ENCODE peak calls at places on chromosomes 16 and 17, in four cellular contexts. L, X, Q and T are unnamed samples.

GRCh38 chr17:78357177-78357586 is 2.7 kb downstream of the SOCS3 start:
- DNase-seq in L (peak), X (no peak), Q (no peak), T (peak)

GRCh38 chr17:19541445-19541844 is 7.8 kb downstream of the SLC47A1 start:
- DNase-seq in L (no peak), X (no peak), Q (no peak), T (no peak)

GRCh38 chr16:964696-965395 is 5.9 kb downstream of the LMF1 start:
- DNase-seq in L (no peak), X (no peak), Q (no peak), T (no peak)

GRCh38 chr16:47848481-47849109 is 307.2 kb downstream of the ABCC12 start:
- DNase-seq in L (no peak), X (no peak), Q (no peak), T (no peak)

GRCh38 chr17:80423536-80424225 is 8.7 kb downstream of the ENDOV start:
- DNase-seq in L (no peak), X (no peak), Q (no peak), T (no peak)

GRCh38 chr17:49527927-49528651 is 33.0 kb downstream of the NGFR start:
- DNase-seq in L (no peak), X (peak), Q (no peak), T (no peak)

GRCh38 chr17:38892620-38893019 is 22.8 kb downstream of the LASP1 start:
- DNase-seq in L (no peak), X (no peak), Q (no peak), T (no peak)

GRCh38 chr16:85843471-85844168 is 44.1 kb downstream of the COX4I1 start:
- DNase-seq in L (no peak), X (no peak), Q (no peak), T (no peak)

GRCh38 chr17:2337152-2337810 is at the start of gene SGSM2:
- DNase-seq in L (peak), X (peak), Q (peak), T (peak)

GRCh38 chr17:30117548-30118155 is 1.0 kb downstream of the NSRP1 start:
- DNase-seq in L (no peak), X (no peak), Q (no peak), T (no peak)
- TF ChIP-seq JUN in L (no peak), X (no peak), Q (no peak), T (no peak)

GRCh38 chr17:7632492-7632894 is 2.6 kb downstream of the SHBG start:
- DNase-seq in L (peak), X (peak), Q (no peak), T (peak)
- TF ChIP-seq JUN in L (no peak), X (no peak), Q (no peak), T (no peak)

GRCh38 chr17:18006495-18007239 is 32.3 kb downstream of the ATPAF2 start:
- DNase-seq in L (no peak), X (peak), Q (no peak), T (no peak)

GRCh38 chr17:18011286-18011685 is 27.7 kb downstream of the ATPAF2 start:
- DNase-seq in L (no peak), X (no peak), Q (no peak), T (no peak)

GRCh38 chr17:18008496-18009268 is 30.3 kb downstream of the ATPAF2 start:
- DNase-seq in L (no peak), X (no peak), Q (no peak), T (no peak)

GRCh38 chr17:18014006-18014405 is 25.0 kb downstream of the ATPAF2 start:
- DNase-seq in L (no peak), X (no peak), Q (no peak), T (no peak)

DNA sequence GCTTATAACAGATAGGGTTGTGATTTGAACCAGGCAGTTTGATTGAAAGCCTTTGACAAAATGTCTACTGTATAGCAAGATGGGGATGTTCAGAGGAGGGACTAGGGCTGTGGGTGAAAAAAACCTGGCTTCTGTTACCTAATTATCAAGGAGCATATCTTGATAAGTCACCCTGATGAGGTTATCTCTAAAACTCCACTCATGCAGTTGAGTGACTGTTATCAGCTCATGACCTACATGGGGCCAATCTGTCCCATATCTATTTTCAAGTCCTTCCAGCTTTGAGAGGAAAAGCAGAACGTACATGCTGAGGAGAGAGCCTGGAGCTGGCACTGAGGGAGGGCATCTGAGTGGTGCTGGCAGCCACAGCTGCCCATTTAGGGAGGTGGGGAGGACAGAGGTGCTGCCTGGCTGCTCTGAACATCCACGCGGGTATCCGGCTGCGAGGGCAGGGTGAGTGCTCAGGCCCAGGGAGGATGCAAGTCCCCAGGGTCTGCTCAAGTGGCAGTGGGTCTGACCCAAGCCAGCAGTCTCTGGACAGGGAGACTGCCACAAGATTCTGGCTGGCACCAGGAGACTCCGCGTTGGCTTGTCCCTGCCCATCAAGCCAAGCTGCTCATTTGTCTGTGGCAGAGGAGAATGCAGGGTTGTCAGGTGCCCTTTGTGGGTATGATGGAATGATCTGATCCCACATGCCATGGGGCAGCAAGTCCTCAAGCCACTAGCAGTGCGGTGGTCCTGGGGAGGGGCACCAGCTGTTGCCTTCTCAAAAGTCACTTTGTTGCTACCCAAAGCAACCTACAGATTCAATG is 29.2 kb downstream of the ATPAF2 start:
- DNase-seq in L (no peak), X (no peak), Q (no peak), T (no peak)
- TF ChIP-seq JUN in L (no peak), X (no peak), Q (no peak), T (no peak)

GRCh38 chr17:61817452-61817851 is 45.9 kb downstream of the BRIP1 start:
- DNase-seq in L (no peak), X (no peak), Q (no peak), T (no peak)

GRCh38 chr17:61816538-61816937 is 46.8 kb downstream of the BRIP1 start:
- DNase-seq in L (no peak), X (no peak), Q (no peak), T (no peak)

GRCh38 chr17:61818225-61818624 is 45.1 kb downstream of the BRIP1 start:
- DNase-seq in L (no peak), X (no peak), Q (no peak), T (no peak)

GRCh38 chr17:61814485-61814884 is 48.8 kb downstream of the BRIP1 start:
- DNase-seq in L (no peak), X (no peak), Q (no peak), T (no peak)

DNA sequence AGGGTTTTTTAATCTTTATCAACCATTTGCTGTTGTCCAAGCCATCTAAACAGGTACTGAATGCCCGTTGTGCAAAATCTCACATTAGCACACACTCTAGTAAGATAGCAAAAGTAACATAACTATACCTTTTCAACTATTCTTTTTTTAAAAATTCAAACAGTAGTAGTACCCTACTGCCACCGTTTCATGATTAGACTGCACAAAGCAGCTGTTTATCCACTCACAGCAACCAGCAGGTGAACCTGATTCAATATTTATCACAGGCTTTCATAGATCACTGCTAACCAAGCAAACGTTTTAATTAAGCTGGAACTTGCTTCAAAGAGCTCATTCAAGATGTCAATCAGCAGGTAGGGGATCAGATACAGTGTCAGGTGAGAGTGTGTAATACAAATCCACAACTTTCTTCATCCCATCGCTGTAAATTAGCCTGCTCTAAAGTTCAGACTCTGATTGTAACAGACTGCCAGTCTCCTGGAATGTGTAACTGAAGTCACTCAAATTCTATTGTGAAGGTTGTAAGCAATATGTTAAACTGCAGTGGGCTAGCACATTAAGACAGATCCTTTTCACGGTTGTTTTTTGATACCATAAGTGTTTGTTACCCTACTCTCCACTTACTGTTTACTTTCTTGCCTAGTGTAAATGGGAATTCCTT is 47.3 kb downstream of the BRIP1 start:
- DNase-seq in L (no peak), X (no peak), Q (no peak), T (no peak)
- TF ChIP-seq JUN in L (no peak), X (no peak), Q (no peak), T (no peak)